ENCODE peak calls at places on chromosome 7, in five cellular contexts. T is A549, A is lower lobe of right lung, Y is Calu3, N is GM20000. R is an unnamed sample.

GRCh38 chr7:665251-665650 is 61.2 kb upstream of the DNAAF5 start:
- DNase-seq in T (no peak), A (no peak), Y (no peak), N (no peak), R (no peak)

GRCh38 chr7:101315336-101315735 is 6.3 kb downstream of the IFT22 start:
- DNase-seq in T (peak), A (no peak), Y (peak), N (peak), R (no peak)

GRCh38 chr7:101173752-101174244 is 6.3 kb downstream of the NAT16 start:
- DNase-seq in T (peak), A (no peak), Y (peak), N (peak), R (peak)

GRCh38 chr7:142323706-142324105 is 65.8 kb upstream of the PRSS58 start:
- DNase-seq in T (peak), A (no peak), Y (peak), N (no peak), R (no peak)

GRCh38 chr7:80942261-80943041 is 23.6 kb upstream of the SEMA3C start:
- DNase-seq in T (peak), A (no peak), Y (peak), N (no peak), R (no peak)

GRCh38 chr7:93921607-93922446 is at the start of gene GNG11:
- DNase-seq in T (peak), A (peak), Y (peak), N (peak), R (peak)

GRCh38 chr7:55570939-55571338 is 1.4 kb downstream of the VOPP1 start:
- DNase-seq in T (no peak), A (no peak), Y (no peak), N (no peak), R (no peak)

GRCh38 chr7:157885140-157885539 is 548.3 kb downstream of the DNAJB6 start:
- DNase-seq in T (no peak), A (no peak), Y (no peak), N (no peak), R (no peak)

GRCh38 chr7:1919539-1920265 is 249.6 kb downstream of the ELFN1 start:
- DNase-seq in T (no peak), A (peak), Y (no peak), N (no peak), R (no peak)

GRCh38 chr7:143505845-143506244 is 28.2 kb downstream of the TAS2R41 start:
- DNase-seq in T (no peak), A (no peak), Y (no peak), N (no peak), R (no peak)

GRCh38 chr7:143503261-143503660 is 25.6 kb downstream of the TAS2R41 start:
- DNase-seq in T (no peak), A (no peak), Y (no peak), N (no peak), R (no peak)

GRCh38 chr7:143507094-143507518 is 29.4 kb downstream of the TAS2R41 start:
- DNase-seq in T (no peak), A (no peak), Y (no peak), N (no peak), R (no peak)

GRCh38 chr7:143504215-143504936 is 26.7 kb downstream of the TAS2R41 start:
- DNase-seq in T (no peak), A (no peak), Y (no peak), N (no peak), R (no peak)

GRCh38 chr7:143504937-143505297 is 27.2 kb downstream of the TAS2R41 start:
- DNase-seq in T (no peak), A (no peak), Y (no peak), N (no peak), R (no peak)
- TF ChIP-seq CTCF in T (no peak), A (peak), Y (no peak), N (no peak), R (no peak)

DNA sequence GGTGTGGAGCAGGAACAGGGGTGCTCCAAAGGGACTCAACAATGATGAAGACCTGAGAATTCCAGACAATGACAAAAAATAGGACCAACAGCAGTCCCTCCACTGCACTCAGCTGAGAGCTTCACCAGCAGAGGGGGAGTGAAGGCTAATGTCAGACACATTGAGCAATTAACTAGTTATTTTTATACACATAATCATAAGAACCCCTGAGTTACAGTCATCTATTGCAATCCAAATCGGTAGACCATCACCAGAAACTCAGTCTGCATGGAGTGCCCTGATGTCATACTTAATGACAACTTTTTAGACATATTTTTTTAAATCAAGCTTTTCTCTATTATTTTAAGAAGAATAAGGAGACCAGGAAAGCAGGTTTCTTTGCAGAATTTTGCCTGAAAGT is 30.6 kb upstream of the IKZF1 start:
- DNase-seq in T (no peak), A (no peak), Y (no peak), N (no peak), R (no peak)
- TF ChIP-seq CTCF in T (no peak), A (no peak), Y (no peak), N (no peak), R (no peak)

GRCh38 chr7:3695602-3696001 is 394.6 kb downstream of the SDK1 start:
- DNase-seq in T (peak), A (no peak), Y (peak), N (no peak), R (no peak)
- TF ChIP-seq CTCF in T (peak), A (peak), Y (peak), N (no peak), R (no peak)

GRCh38 chr7:73569042-73569608 is 9.3 kb downstream of the TBL2 start:
- DNase-seq in T (no peak), A (no peak), Y (no peak), N (no peak), R (no peak)
- TF ChIP-seq CTCF in T (no peak), A (no peak), Y (no peak), N (no peak), R (no peak)

GRCh38 chr7:32063614-32064013 is 6.6 kb downstream of the PDE1C start:
- DNase-seq in T (no peak), A (no peak), Y (no peak), N (no peak), R (no peak)

GRCh38 chr7:32059289-32060045 is 10.7 kb downstream of the PDE1C start:
- DNase-seq in T (no peak), A (no peak), Y (no peak), N (no peak), R (no peak)

GRCh38 chr7:32058017-32058416 is 12.2 kb downstream of the PDE1C start:
- DNase-seq in T (no peak), A (no peak), Y (no peak), N (no peak), R (no peak)

GRCh38 chr7:32061346-32061745 is 8.9 kb downstream of the PDE1C start:
- DNase-seq in T (no peak), A (no peak), Y (no peak), N (no peak), R (no peak)

DNA sequence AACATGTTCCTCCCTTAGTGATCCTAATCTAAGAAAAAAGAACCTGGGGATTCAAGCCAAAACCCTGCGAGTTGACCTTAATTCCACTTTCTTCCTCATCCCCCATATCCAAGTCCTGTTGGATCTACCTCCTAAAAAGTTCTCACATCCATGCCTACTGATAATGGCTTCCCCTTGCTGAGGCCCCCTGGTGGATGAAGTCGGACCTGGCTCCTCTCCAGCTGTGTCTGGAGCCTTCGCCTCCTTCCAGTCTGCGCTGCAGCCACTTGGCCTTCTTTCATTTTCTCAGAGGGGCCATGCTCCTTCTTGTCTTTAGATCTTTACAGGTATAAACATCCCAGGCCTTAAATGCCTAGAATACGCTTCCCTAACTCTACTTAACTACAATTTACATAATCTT is 8.1 kb downstream of the PDE1C start:
- DNase-seq in T (peak), A (peak), Y (peak), N (peak), R (no peak)
- TF ChIP-seq CTCF in T (peak), A (peak), Y (peak), N (peak), R (peak)

DNA sequence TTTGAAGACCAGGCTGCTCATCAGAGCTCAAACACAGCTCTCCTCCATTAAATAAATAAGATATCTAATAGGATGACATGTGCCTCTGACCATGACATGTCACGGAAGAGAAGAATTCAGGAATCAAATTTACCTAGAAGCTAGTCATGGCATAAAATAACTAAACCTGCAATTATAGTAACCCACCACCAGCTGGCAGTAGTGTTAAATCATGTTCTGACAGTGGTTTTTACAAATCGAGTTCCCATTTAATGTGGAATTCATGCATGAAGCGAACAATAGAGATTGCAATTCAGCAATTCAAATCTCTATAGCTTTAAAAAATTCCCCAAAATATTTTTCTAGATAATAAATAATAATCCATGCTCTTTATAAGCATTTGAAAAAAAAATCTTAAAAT is 74.6 kb upstream of the IKZF1 start:
- DNase-seq in T (peak), A (no peak), Y (no peak), N (no peak), R (no peak)
- TF ChIP-seq CTCF in T (peak), A (peak), Y (peak), N (peak), R (peak)

DNA sequence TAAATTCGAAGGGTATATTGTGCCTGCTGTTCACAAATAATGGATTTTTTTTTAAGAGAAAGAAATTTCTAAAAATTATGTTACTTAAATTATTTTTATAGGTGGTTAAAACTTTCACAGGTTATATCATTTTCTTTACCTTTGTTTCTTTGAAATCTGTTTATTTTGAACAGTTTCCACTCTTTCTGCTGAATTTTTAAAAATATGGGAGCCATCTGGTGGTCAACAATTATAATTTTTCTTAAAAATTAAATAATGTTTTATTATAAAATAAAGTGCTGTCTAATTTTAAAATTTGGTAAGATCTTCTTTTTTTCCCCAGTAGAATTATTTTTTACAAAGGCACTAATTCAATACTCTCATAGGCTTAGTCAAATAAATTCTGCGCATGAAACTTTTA is 263.9 kb downstream of the ETV1 start:
- DNase-seq in T (no peak), A (no peak), Y (no peak), N (no peak), R (no peak)
- TF ChIP-seq CTCF in T (peak), A (no peak), Y (peak), N (no peak), R (no peak)

DNA sequence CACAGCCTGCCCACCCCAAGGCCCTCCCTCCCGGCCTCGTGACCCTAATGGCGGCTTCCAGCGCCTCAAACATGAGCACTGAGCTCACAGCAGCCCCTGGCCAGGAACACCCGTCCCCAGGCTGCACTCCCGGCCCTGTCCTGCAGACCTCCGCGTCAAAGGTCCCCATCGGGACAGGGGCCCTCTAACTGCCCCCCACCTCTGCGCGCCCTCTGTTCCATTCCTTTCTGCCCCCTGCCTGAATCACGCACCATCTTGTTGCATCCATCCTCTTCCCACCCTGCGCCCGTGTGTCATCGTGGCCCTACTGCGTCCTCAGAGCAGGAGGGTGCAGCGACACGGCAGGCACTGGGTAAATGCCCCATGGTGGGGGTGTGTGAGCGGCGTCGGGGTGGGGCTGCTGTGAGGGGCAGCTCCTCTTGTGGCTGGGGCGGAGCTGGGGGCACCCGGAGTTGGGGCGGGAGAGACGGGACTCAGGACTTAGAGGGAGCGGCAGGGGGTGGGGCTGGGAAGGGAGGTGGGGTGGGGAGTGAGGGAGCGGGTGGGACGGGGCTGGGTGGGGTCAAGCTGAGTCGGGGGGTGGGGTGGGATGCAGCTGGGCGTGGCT is 13.4 kb downstream of the SLC29A4 start:
- DNase-seq in T (no peak), A (peak), Y (no peak), N (no peak), R (no peak)
- TF ChIP-seq CTCF in T (no peak), A (no peak), Y (no peak), N (no peak), R (no peak)

DNA sequence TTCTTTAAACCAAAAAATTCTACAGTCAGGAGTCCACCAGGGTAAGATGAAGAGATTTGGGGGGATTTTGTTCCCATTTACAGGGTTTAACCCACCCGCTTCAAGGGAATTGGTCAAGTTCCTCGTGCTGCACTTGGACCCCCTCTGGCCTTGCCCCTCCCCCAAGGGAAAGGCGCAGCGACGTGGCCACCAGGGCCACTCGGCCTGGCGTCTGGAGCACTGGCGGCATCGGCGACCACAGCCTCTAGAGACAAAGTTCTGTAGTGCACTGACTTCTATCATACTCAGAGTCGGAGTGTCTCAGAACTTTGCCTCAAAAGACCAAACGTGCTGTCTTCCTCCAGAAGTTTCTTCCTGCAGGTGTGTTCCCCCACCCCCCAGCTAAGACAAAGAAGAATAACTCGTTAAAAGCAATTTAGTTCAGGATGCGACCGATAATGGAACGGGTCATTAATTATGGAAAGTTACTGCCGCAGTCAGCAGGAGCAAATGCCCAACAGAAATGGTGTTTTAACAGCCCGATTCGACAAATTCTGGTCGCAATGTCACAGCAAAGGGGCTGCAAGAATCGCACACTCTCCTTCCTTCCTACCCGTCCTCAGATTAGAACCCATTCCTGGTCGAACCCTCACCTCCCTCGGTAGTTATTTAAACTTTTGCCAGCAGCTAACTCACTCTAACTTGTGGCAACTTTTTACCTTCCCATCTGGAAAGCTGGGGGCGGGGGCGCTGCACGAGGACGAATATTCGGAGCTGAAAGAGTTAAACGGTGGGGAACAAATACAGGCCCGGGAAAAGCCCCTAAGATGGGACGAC is 202.1 kb upstream of the NFE2L3 start:
- DNase-seq in T (no peak), A (no peak), Y (no peak), N (peak), R (no peak)
- TF ChIP-seq CTCF in T (no peak), A (no peak), Y (no peak), N (no peak), R (no peak)

DNA sequence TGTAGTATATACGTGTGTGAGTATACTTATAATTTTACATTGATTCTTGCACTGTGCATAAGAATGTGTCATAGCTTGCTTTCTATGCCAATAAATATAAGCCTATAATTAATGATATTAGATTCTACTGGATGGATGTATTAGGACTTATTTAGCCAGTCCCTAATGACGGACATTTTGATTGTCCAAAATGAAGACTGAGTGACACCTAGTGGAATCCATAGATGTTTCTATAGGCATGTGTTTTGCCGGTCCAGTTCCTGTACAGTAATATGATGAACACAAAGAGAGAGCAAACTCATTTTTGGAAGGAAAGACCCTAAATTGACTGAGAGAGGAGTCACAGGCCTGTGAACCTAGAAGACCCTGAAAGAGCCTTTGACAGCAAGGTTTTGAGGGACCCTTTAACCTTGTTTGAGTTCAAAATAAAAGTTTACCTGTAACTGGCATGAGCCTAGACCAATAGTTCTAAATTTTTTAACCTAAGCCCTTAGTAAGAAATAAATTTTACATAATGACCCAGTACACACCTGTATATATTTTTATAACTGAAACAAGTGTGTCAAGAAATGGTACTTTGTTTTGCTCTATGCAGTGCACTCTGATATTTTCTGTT is 42.4 kb upstream of the AGBL3 start:
- DNase-seq in T (peak), A (no peak), Y (peak), N (peak), R (no peak)
- TF ChIP-seq CTCF in T (peak), A (peak), Y (no peak), N (no peak), R (no peak)

R was measured in natural killer cell.